ENCODE peak calls at places on chromosomes 12 and 14, in seven cellular contexts. N, A, V, B, R, K and P are unnamed samples.

GRCh38 chr14:65750906-65751305 is 338.4 kb downstream of the FUT8 start:
- DNase-seq in V (no peak), R (no peak), B (no peak), A (no peak), N (no peak), K (no peak), P (no peak)

GRCh38 chr12:18546399-18546798 is 191.4 kb downstream of the PLCZ1 start:
- DNase-seq in B (no peak), N (no peak), A (no peak), R (peak; percentile 29), K (no peak), V (no peak), P (peak; percentile 7)

GRCh38 chr12:44003721-44004120 is 167.8 kb downstream of the TMEM117 start:
- DNase-seq in R (no peak), V (no peak), K (no peak), B (no peak), A (no peak), N (no peak), P (no peak)

GRCh38 chr14:30427846-30428245 is 131.1 kb upstream of the G2E3 start:
- DNase-seq in R (no peak), K (no peak), N (no peak), B (no peak), A (no peak), V (no peak), P (no peak)

GRCh38 chr12:52207106-52207505 is 15.3 kb upstream of the KRT80 start:
- DNase-seq in N (no peak), R (no peak), A (no peak), V (no peak), B (no peak), K (no peak), P (no peak)

GRCh38 chr12:108689314-108690190 is 41.8 kb downstream of the CORO1C start:
- DNase-seq in B (no peak), A (no peak), N (peak; percentile 14), V (peak; percentile 65), K (no peak), R (no peak), P (peak; percentile 70)

GRCh38 chr14:39232554-39233415 is 930 bp upstream of the MIA2 start:
- DNase-seq in R (peak; percentile 72), B (no peak), K (no peak), A (no peak), N (no peak), V (no peak), P (peak; percentile 18)

GRCh38 chr12:59834659-59835474 is 239.0 kb downstream of the SLC16A7 start:
- DNase-seq in A (no peak), R (peak; percentile 23), N (no peak), B (peak; percentile 14), K (no peak), V (no peak), P (peak; percentile 16)

GRCh38 chr12:52912711-52913423 is 8.0 kb upstream of the KRT8 start:
- DNase-seq in N (no peak), V (no peak), R (no peak), B (no peak), K (no peak), A (no peak), P (no peak)

GRCh38 chr12:106245767-106246166 is 2.1 kb downstream of the CKAP4 start:
- DNase-seq in N (no peak), K (no peak), V (no peak), B (no peak), R (peak; percentile 76), A (no peak), P (peak; percentile 81)

GRCh38 chr14:22908601-22909000 is 10.3 kb downstream of the RBM23 start:
- DNase-seq in V (no peak), R (peak; percentile 24), K (no peak), B (no peak), A (no peak), N (no peak), P (no peak)

GRCh38 chr14:29463727-29464370 is 463.8 kb downstream of the PRKD1 start:
- DNase-seq in V (no peak), B (no peak), N (no peak), K (no peak), R (no peak), A (no peak), P (no peak)

GRCh38 chr12:4997939-4998338 is 45.7 kb upstream of the KCNA5 start:
- DNase-seq in R (peak; percentile 92), K (no peak), V (peak; percentile 75), B (no peak), A (no peak), N (no peak), P (peak; percentile 26)